ENCODE peak calls at places on chromosomes 7 and 10, in eight cellular contexts. Y, V, K, M, Q, L, S and T are unnamed samples.

GRCh38 chr7:90777075-90777864 is 181.1 kb downstream of the CDK14 start:
- DNase-seq in Y (no peak), K (peak; percentile 25), M (no peak), S (no peak), V (peak; percentile 25), L (no peak), Q (peak; percentile 24), T (no peak)

GRCh38 chr7:100668069-100668449 is 5.5 kb upstream of the GNB2 start:
- DNase-seq in Q (no peak), S (no peak), V (no peak), Y (no peak), K (no peak), L (no peak), M (no peak), T (no peak)

GRCh38 chr7:150855476-150856302 is 3.4 kb downstream of the AOC1 start:
- DNase-seq in Y (no peak), V (no peak), K (no peak), L (no peak), Q (no peak), S (no peak), M (no peak), T (peak; percentile 39)

GRCh38 chr10:35035641-35036040 is 54.5 kb downstream of the CUL2 start:
- DNase-seq in L (no peak), Y (no peak), Q (no peak), V (no peak), S (no peak), M (no peak), K (no peak), T (no peak)

GRCh38 chr7:43756368-43757072 is 2.0 kb upstream of the BLVRA start:
- DNase-seq in M (peak; percentile 85), L (no peak), S (no peak), Y (no peak), Q (no peak), V (no peak), K (no peak), T (peak; percentile 17)

GRCh38 chr7:150944066-150945042 is 33.8 kb downstream of the KCNH2 start:
- DNase-seq in S (no peak), M (no peak), Q (no peak), K (no peak), L (no peak), Y (peak; percentile 13), V (peak; percentile 13), T (peak; percentile 81)

GRCh38 chr7:4203786-4204185 is 478.3 kb upstream of the FOXK1 start:
- DNase-seq in M (no peak), S (no peak), Y (no peak), K (no peak), L (no peak), V (no peak), Q (no peak), T (no peak)

GRCh38 chr10:31927597-31928530 is 767 bp downstream of the ARHGAP12 start:
- DNase-seq in V (peak; percentile 58), L (peak; percentile 23), M (peak; percentile 44), Y (peak; percentile 56), Q (peak; percentile 67), K (peak; percentile 46), S (peak; percentile 76), T (peak; percentile 92)

GRCh38 chr10:132599712-132600111 is 62.1 kb downstream of the INPP5A start:
- DNase-seq in L (no peak), Y (peak; percentile 10), M (no peak), V (no peak), S (no peak), K (no peak), Q (no peak), T (no peak)

GRCh38 chr7:749121-749520 is 22.0 kb upstream of the PRKAR1B start:
- DNase-seq in M (no peak), Q (no peak), S (peak; percentile 46), Y (no peak), V (peak; percentile 53), L (no peak), K (no peak), T (no peak)

GRCh38 chr10:3936422-3937040 is 151.5 kb upstream of the KLF6 start:
- DNase-seq in S (no peak), L (no peak), Q (no peak), Y (no peak), V (no peak), K (no peak), M (no peak), T (no peak)

GRCh38 chr10:86966008-86966654 is 2.2 kb upstream of the ADIRF start:
- DNase-seq in Y (peak; percentile 14), M (no peak), L (no peak), V (no peak), K (peak; percentile 16), S (no peak), Q (no peak), T (no peak)

GRCh38 chr10:58266826-58267712 is 625 bp downstream of the IPMK start:
- DNase-seq in M (peak; percentile 59), Q (peak; percentile 65), V (peak; percentile 46), K (peak; percentile 38), S (peak; percentile 88), L (peak; percentile 48), Y (peak; percentile 80), T (peak; percentile 93)

GRCh38 chr7:35261476-35262285 is 7.8 kb upstream of the TBX20 start:
- DNase-seq in Q (no peak), Y (no peak), K (no peak), V (no peak), L (no peak), M (no peak), S (no peak), T (no peak)

GRCh38 chr7:117019786-117020604 is 66.7 kb downstream of the ST7 start:
- DNase-seq in M (peak; percentile 97), V (peak; percentile 89), S (peak; percentile 69), Y (peak; percentile 67), K (peak; percentile 77), Q (peak; percentile 68), L (peak; percentile 15), T (peak; percentile 24)

GRCh38 chr7:121697731-121698396 is 175.1 kb upstream of the PTPRZ1 start:
- DNase-seq in V (no peak), Y (no peak), M (no peak), S (no peak), Q (no peak), K (no peak), L (no peak), T (no peak)

DNA sequence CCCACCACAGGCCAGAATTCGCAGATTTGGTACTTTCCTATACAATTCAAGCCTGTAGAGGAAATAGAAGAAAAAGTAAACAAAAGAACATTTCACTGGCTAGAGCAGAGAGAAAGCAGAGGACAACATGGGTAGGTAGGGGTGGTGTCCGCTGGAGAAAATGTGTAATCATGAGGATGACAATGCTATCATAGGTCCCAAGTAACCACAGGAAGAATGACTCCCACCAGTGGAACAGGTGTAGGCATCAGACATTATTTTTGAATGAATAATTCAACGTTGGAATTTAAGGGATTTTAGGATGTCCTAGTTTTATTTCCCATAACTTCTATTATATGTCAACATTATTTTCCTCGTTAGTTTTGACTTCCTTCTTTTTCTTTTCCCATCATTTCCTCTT is 248.9 kb downstream of the DGKI start:
- DNase-seq in Y (no peak), M (no peak), Q (no peak), S (no peak), V (no peak), K (no peak), L (no peak), T (no peak)
- H3K4me3 ChIP-seq in Y (no peak overlapping the region), M (no peak overlapping the region), Q (no peak overlapping the region), S (no peak overlapping the region), V (no peak overlapping the region), K (no peak overlapping the region), L (no peak overlapping the region), T (no peak overlapping the region)

DNA sequence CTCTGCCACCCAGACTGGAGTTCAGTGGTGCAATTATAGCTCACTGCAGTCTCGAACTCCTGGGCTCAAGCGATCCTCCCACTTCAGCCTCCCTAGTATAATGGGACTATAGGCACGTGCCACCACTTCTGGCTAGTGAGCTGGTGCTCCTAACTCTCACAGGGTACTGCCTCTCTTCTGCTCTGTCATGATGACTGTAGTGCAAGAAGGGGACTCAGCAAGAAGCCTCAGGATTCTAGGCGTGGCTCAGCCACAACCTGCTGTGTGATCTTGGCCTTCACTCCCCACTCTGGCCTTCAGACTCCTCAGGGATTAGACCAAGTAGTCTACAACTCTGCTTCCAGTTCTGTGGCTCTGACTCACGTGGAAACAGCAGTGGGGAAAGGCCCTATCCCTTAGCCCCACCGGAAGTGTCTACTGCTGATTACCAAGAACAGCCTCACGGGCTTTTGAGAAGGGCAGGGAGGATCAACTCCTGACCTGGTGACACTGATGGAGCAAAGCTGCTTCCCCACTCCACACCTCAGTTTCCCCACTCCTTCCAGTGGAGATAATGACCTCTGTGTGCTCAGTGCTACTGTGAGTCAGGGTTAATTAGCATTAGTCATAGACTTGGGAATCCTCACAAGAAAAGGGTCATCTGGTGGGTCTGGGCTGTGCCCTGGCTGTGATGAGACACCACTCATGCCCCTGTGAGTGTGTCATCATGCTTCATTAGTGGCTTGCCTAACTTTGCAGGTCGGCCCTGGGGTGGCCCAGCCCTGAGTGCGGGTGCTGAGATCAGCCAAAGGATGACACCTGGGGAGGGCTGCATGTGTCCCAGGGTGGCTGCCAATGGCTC is 41.1 kb downstream of the ZC3HC1 start:
- DNase-seq in V (no peak), K (no peak), S (peak; percentile 73), L (no peak), Q (peak; percentile 24), M (peak; percentile 89), Y (no peak), T (no peak)
- TF ChIP-seq POLR2A in V (no peak), K (no peak), S (no peak), L (no peak), Q (no peak), M (no peak), Y (no peak), T (no peak)

GRCh38 chr7:88789480-88790064 is 6.0 kb downstream of the TEX47 start:
- DNase-seq in S (no peak), K (no peak), L (no peak), Q (no peak), M (peak; percentile 2), Y (no peak), V (no peak), T (no peak)
- TF ChIP-seq CTCF in S (peak; percentile 13), K (peak; percentile 7), L (peak; percentile 33), Q (no peak), M (peak; percentile 39), Y (no peak), V (no peak), T (no peak)

GRCh38 chr7:83148776-83149175 is 13.9 kb downstream of the PCLO start:
- DNase-seq in V (no peak), M (no peak), L (no peak), Y (no peak), S (no peak), Q (no peak), K (no peak), T (no peak)
- H3K4me3 ChIP-seq in V (no peak overlapping the region), M (no peak overlapping the region), L (no peak overlapping the region), Y (no peak overlapping the region), S (no peak overlapping the region), Q (no peak overlapping the region), K (no peak overlapping the region), T (no peak overlapping the region)

GRCh38 chr10:131442271-131442670 is 130.8 kb upstream of the TCERG1L start:
- DNase-seq in V (no peak), Q (no peak), Y (no peak), L (no peak), S (no peak), K (no peak), M (no peak), T (no peak)
- TF ChIP-seq POLR2A in V (no peak), Q (no peak), Y (no peak), L (no peak), S (no peak), K (no peak), M (no peak), T (no peak)